ENCODE peak calls at places on chromosomes 3 and 15, in ten cellular contexts. U is amniotic epithelial cell; J is anterior cingulate cortex; C is activated T-cell treated with anti-CD3 and anti-CD28 coated beads for 24 hours; W is stimulated activated effector memory CD8-positive, alpha-beta T cell treated with anti-CD3 and anti-CD28 coated beads, Interleukin-12 subunit alpha, Interleukin-12 subunit beta, amount 100 ng/mL, for 72 hours; H is HuH-7.5; T is cardiac fibroblast; M is NCI-H1092; A is GM12865; Z is NCI-H748 treated with DMSO at 0.1 percent for 48 hours. D is an unnamed sample.

GRCh38 chr3:128376516-128376915 is 90.2 kb downstream of the DNAJB8 start:
- DNase-seq in W (no peak), H (no peak), A (no peak), C (no peak), Z (no peak), M (no peak), T (no peak), U (no peak), J (no peak), D (no peak)

GRCh38 chr3:116445291-116445841 is at the start of gene LSAMP:
- DNase-seq in Z (peak), A (no peak), U (no peak), W (no peak), M (peak), H (no peak), J (peak), T (no peak), C (no peak), D (peak)

GRCh38 chr15:75098371-75098770 is 75.0 kb downstream of the PPCDC start:
- DNase-seq in T (no peak), C (no peak), J (no peak), A (no peak), W (no peak), U (no peak), Z (no peak), M (no peak), H (no peak), D (no peak)

GRCh38 chr3:169954142-169954756 is 12.4 kb upstream of the SEC62 start:
- DNase-seq in T (no peak), A (peak), H (no peak), C (no peak), W (no peak), M (no peak), Z (no peak), U (peak), J (no peak), D (peak)

GRCh38 chr3:167740961-167741587 is 5.6 kb downstream of the SERPINI1 start:
- DNase-seq in Z (no peak), T (peak), U (peak), C (peak), H (no peak), W (no peak), M (peak), J (peak), A (peak), D (peak)

GRCh38 chr3:118436863-118437262 is 597.8 kb downstream of the IGSF11 start:
- DNase-seq in Z (no peak), M (no peak), W (no peak), H (no peak), J (no peak), C (no peak), T (no peak), U (no peak), A (no peak), D (no peak)

GRCh38 chr3:39651993-39652739 is 157.2 kb upstream of the MYRIP start:
- DNase-seq in H (no peak), W (no peak), U (no peak), M (no peak), C (no peak), A (no peak), T (no peak), J (no peak), Z (no peak), D (no peak)

GRCh38 chr15:79431636-79432344 is at the start of gene MINAR1:
- DNase-seq in W (peak), U (peak), H (peak), T (peak), M (no peak), J (no peak), A (no peak), C (no peak), Z (no peak), D (peak)

GRCh38 chr3:128488995-128489859 is 3.8 kb downstream of the GATA2 start:
- DNase-seq in H (peak), W (peak), A (no peak), J (no peak), M (no peak), T (peak), C (no peak), Z (peak), U (no peak), D (peak)

GRCh38 chr15:66876423-66876730 is 174.3 kb downstream of the SMAD6 start:
- DNase-seq in Z (no peak), M (no peak), H (no peak), T (no peak), A (no peak), U (no peak), W (no peak), J (no peak), C (no peak), D (no peak)

GRCh38 chr3:141486416-141486734 is 452 bp upstream of the RASA2 start:
- DNase-seq in W (peak), H (no peak), C (no peak), Z (no peak), T (peak), M (no peak), U (no peak), J (no peak), A (no peak), D (no peak)

GRCh38 chr3:138440137-138440536 is 5.7 kb downstream of the ESYT3 start:
- DNase-seq in J (no peak), H (no peak), T (no peak), C (no peak), U (peak), A (no peak), M (peak), Z (no peak), W (no peak), D (no peak)

GRCh38 chr15:95840004-95840403 is 490.5 kb upstream of the NR2F2 start:
- DNase-seq in Z (no peak), M (no peak), J (no peak), C (no peak), H (no peak), U (peak), T (peak), W (no peak), A (no peak), D (peak)

GRCh38 chr3:184717608-184717995 is 5.7 kb upstream of the MAGEF1 start:
- DNase-seq in A (no peak), H (no peak), Z (no peak), W (no peak), M (no peak), T (no peak), J (peak), U (no peak), C (no peak), D (no peak)

D was measured in fibroblast of villous mesenchyme.